ENCODE peak calls at places on chromosomes 16 and 17, in five cellular contexts. J is fibroblast of pulmonary artery, T is iPS DF 6.9, C is HuH-7, A is heart right ventricle. F is an unnamed sample.

GRCh38 chr17:19900809-19901208 is 33.1 kb upstream of the ULK2 start:
- DNase-seq in A (no peak), C (no peak), J (no peak), T (no peak), F (no peak)

GRCh38 chr17:31508310-31509094 is 117.0 kb downstream of the RAB11FIP4 start:
- DNase-seq in C (no peak), J (no peak), A (no peak), T (no peak), F (no peak)

GRCh38 chr17:55072910-55073309 is 104.3 kb downstream of the STXBP4 start:
- DNase-seq in A (peak), C (no peak), J (no peak), T (no peak), F (no peak)

GRCh38 chr17:66589892-66590291 is 245.0 kb upstream of the CACNG5 start:
- DNase-seq in C (no peak), T (no peak), A (no peak), J (no peak), F (no peak)

GRCh38 chr16:66948034-66948821 is 12.8 kb upstream of the CES3 start:
- DNase-seq in T (no peak), J (no peak), A (no peak), C (no peak), F (no peak)

GRCh38 chr17:2933606-2934005 is 129.8 kb downstream of the OR1D5 start:
- DNase-seq in C (no peak), T (no peak), A (no peak), J (no peak), F (no peak)

GRCh38 chr16:1008085-1008484 is 26.5 kb downstream of the SOX8 start:
- DNase-seq in C (no peak), A (no peak), J (no peak), T (no peak), F (no peak)

GRCh38 chr17:38324141-38324540 is 19.6 kb downstream of the GPR179 start:
- DNase-seq in T (no peak), A (no peak), J (no peak), C (no peak), F (no peak)

GRCh38 chr16:31451681-31452351 is 7.5 kb upstream of the ARMC5 start:
- DNase-seq in A (peak), C (peak), J (peak), T (no peak), F (peak)

GRCh38 chr16:17389392-17389791 is 81.4 kb downstream of the XYLT1 start:
- DNase-seq in T (no peak), J (no peak), C (no peak), A (no peak), F (peak)

GRCh38 chr17:9937901-9938300 is 32.8 kb upstream of the RCVRN start:
- DNase-seq in C (no peak), J (no peak), T (no peak), A (no peak), F (no peak)

GRCh38 chr17:75271233-75271954 is 363 bp upstream of the MIF4GD start:
- DNase-seq in J (peak), A (peak), T (no peak), C (peak), F (peak)

GRCh38 chr17:73644145-73645049 is at the start of gene SDK2:
- DNase-seq in J (no peak), C (no peak), T (no peak), A (no peak), F (no peak)

GRCh38 chr17:50062323-50063243 is 6.7 kb downstream of the ITGA3 start:
- DNase-seq in J (peak), A (peak), C (no peak), T (no peak), F (peak)

GRCh38 chr16:84724619-84725307 is 25.0 kb downstream of the USP10 start:
- DNase-seq in C (no peak), A (no peak), J (no peak), T (no peak), F (no peak)

GRCh38 chr17:29379084-29379811 is 10.9 kb upstream of the TAOK1 start:
- DNase-seq in C (no peak), A (no peak), T (no peak), J (no peak), F (no peak)

GRCh38 chr16:8798174-8798527 is 512 bp downstream of the PMM2 start:
- DNase-seq in T (no peak), J (peak), A (no peak), C (no peak), F (peak)

GRCh38 chr16:55955845-55956244 is 80.7 kb upstream of the CES5A start:
- DNase-seq in T (no peak), J (no peak), A (peak), C (no peak), F (no peak)